ENCODE peak calls at places on chromosome 2, in ten cellular contexts. Z, F, O, L, N, V, M, K, U and C are unnamed samples.
A peak's percentile ranks its signal among the peaks of the same experiment; 100 is the strongest.

GRCh38 chr2:236168110-236169067 is at the start of gene GBX2:
- DNase-seq in F (no peak), Z (peak; percentile 72), V (no peak), M (peak; percentile 59), L (no peak), O (no peak), U (no peak), K (peak; percentile 62), N (peak; percentile 79), C (no peak)

GRCh38 chr2:11133936-11134320 is 21.3 kb upstream of the SLC66A3 start:
- DNase-seq in K (no peak), O (no peak), N (no peak), M (no peak), U (no peak), V (no peak), L (no peak), Z (no peak), F (no peak), C (no peak)

GRCh38 chr2:23283653-23284052 is 101.3 kb upstream of the KLHL29 start:
- DNase-seq in F (no peak), L (no peak), N (no peak), M (peak; percentile 23), K (no peak), V (peak; percentile 58), O (no peak), Z (no peak), U (no peak), C (no peak)

GRCh38 chr2:223618172-223619035 is 16.2 kb upstream of the SCG2 start:
- DNase-seq in K (no peak), V (no peak), U (no peak), Z (no peak), M (no peak), N (no peak), O (no peak), L (no peak), F (no peak), C (no peak)

GRCh38 chr2:105397959-105398521 is 811 bp downstream of the FHL2 start:
- DNase-seq in N (no peak), M (peak; percentile 24), V (no peak), O (no peak), U (no peak), K (no peak), F (no peak), L (no peak), Z (peak; percentile 35), C (no peak)

GRCh38 chr2:85355073-85355410 is 473 bp downstream of the ELMOD3 start:
- DNase-seq in M (no peak), U (no peak), N (no peak), L (no peak), V (no peak), F (no peak), O (no peak), Z (no peak), K (no peak), C (no peak)

GRCh38 chr2:24875901-24876300 is 44.1 kb downstream of the ADCY3 start:
- DNase-seq in L (no peak), U (no peak), K (no peak), V (no peak), Z (no peak), F (no peak), N (no peak), O (no peak), M (no peak), C (no peak)

GRCh38 chr2:143345887-143346612 is 216.8 kb downstream of the ARHGAP15 start:
- DNase-seq in O (no peak), K (no peak), Z (no peak), F (no peak), V (no peak), L (no peak), M (no peak), N (no peak), U (no peak), C (no peak)